ENCODE peak calls at places on chromosomes 6 and 20, in four cellular contexts. U is K562, E is HepG2, L is HCT116. N is an unnamed sample.

GRCh38 chr20:3749689-3750639 is 17.5 kb downstream of the HSPA12B start:
- DNase-seq in E (peak; percentile 56), U (peak; percentile 73), L (no peak), N (peak; percentile 98)

GRCh38 chr6:106927531-106928398 is 46.8 kb downstream of the CD24 start:
- DNase-seq in U (peak; percentile 52), L (no peak), E (peak; percentile 36), N (no peak)

GRCh38 chr6:36373368-36374009 is 14.0 kb downstream of the ETV7 start:
- DNase-seq in L (no peak), U (no peak), E (no peak), N (peak; percentile 57)

GRCh38 chr6:108365488-108365887 is 70.6 kb downstream of the AFG1L start:
- DNase-seq in L (no peak), U (no peak), E (no peak), N (no peak)

GRCh38 chr6:77455271-77455670 is 8.0 kb downstream of the HTR1B start:
- DNase-seq in U (no peak), L (no peak), E (no peak), N (no peak)

GRCh38 chr20:31602779-31603441 is 2.2 kb upstream of the ID1 start:
- DNase-seq in E (peak; percentile 66), U (no peak), L (peak; percentile 72), N (no peak)

GRCh38 chr20:64224344-64225165 is 31.0 kb upstream of the PCMTD2 start:
- DNase-seq in L (no peak), E (no peak), U (no peak), N (no peak)

GRCh38 chr20:11919046-11919445 is 1.4 kb downstream of the BTBD3 start:
- DNase-seq in E (no peak), L (no peak), U (no peak), N (no peak)

GRCh38 chr20:47785321-47785899 is at the start of gene SULF2:
- DNase-seq in L (no peak), U (no peak), E (no peak), N (peak; percentile 77)

GRCh38 chr20:32479697-32480140 is 105.4 kb downstream of the NOL4L start:
- DNase-seq in E (no peak), L (no peak), U (no peak), N (no peak)

GRCh38 chr20:52150440-52151258 is 40.9 kb downstream of the ZFP64 start:
- DNase-seq in U (peak; percentile 39), E (peak; percentile 58), L (peak; percentile 33), N (peak; percentile 65)

GRCh38 chr6:2765896-2766766 is 938 bp downstream of the WRNIP1 start:
- DNase-seq in L (no peak), U (no peak), E (no peak), N (peak; percentile 83)

GRCh38 chr20:47024461-47024937 is 129.9 kb downstream of the EYA2 start:
- DNase-seq in U (no peak), L (no peak), E (no peak), N (no peak)

GRCh38 chr6:163951990-163952389 is 537.5 kb downstream of the QKI start:
- DNase-seq in U (no peak), L (no peak), E (no peak), N (no peak)

GRCh38 chr20:48286571-48287551 is 501.6 kb upstream of the SULF2 start:
- DNase-seq in U (no peak), L (no peak), E (peak; percentile 63), N (peak; percentile 37)

GRCh38 chr6:117448732-117449131 is 23.0 kb upstream of the ROS1 start:
- DNase-seq in U (no peak), E (no peak), L (no peak), N (no peak)

GRCh38 chr6:83770910-83771309 is 62.0 kb upstream of the SNAP91 start:
- DNase-seq in U (no peak), E (no peak), L (no peak), N (no peak)

GRCh38 chr20:51985013-51985415 is 182.7 kb upstream of the SALL4 start:
- DNase-seq in L (peak; percentile 72), E (peak; percentile 54), U (no peak), N (peak; percentile 60)

GRCh38 chr6:160999508-160999907 is 7.9 kb downstream of the MAP3K4 start:
- DNase-seq in E (no peak), L (no peak), U (no peak), N (no peak)

GRCh38 chr20:41411458-41411857 is 44.8 kb upstream of the EMILIN3 start:
- DNase-seq in E (no peak), U (no peak), L (no peak), N (no peak)

GRCh38 chr6:102742033-102742432 is 1348.5 kb downstream of the GRIK2 start:
- DNase-seq in L (no peak), U (no peak), E (no peak), N (no peak)

GRCh38 chr6:157050537-157051280 is 272.6 kb downstream of the TMEM242 start:
- DNase-seq in L (no peak), E (no peak), U (no peak), N (peak; percentile 62)

GRCh38 chr6:105453968-105454367 is 51.1 kb upstream of the PREP start:
- DNase-seq in L (no peak), E (no peak), U (no peak), N (no peak)

GRCh38 chr6:158640519-158640918 is 4.0 kb downstream of the DYNLT1 start:
- DNase-seq in L (no peak), E (no peak), U (no peak), N (no peak)

GRCh38 chr20:32980131-32980941 is 23.9 kb downstream of the SUN5 start:
- DNase-seq in L (no peak), U (no peak), E (peak; percentile 48), N (no peak)

GRCh38 chr20:59007758-59008511 is 881 bp upstream of the CTSZ start:
- DNase-seq in E (no peak), L (no peak), U (no peak), N (no peak)

GRCh38 chr20:48828734-48829460 is 1.1 kb upstream of the PREX1 start:
- DNase-seq in L (no peak), U (peak; percentile 26), E (no peak), N (peak; percentile 37)

GRCh38 chr20:18412202-18412901 is 54.5 kb downstream of the DZANK1 start:
- DNase-seq in E (no peak), U (no peak), L (no peak), N (no peak)

GRCh38 chr6:44041461-44042260 is 85.6 kb downstream of the MRPL14 start:
- DNase-seq in E (no peak), U (peak; percentile 79), L (peak; percentile 84), N (no peak)

GRCh38 chr20:15708984-15709598 is 864.2 kb downstream of the KIF16B start:
- DNase-seq in U (peak; percentile 29), E (peak; percentile 52), L (no peak), N (peak; percentile 39)

GRCh38 chr6:100818066-100818465 is 63.1 kb downstream of the ASCC3 start:
- DNase-seq in U (no peak), E (no peak), L (no peak), N (no peak)

GRCh38 chr20:5833309-5833941 is 83.2 kb downstream of the SHLD1 start:
- DNase-seq in U (no peak), L (no peak), E (no peak), N (no peak)

GRCh38 chr6:166877906-166878305 is 78.4 kb downstream of the RNASET2 start:
- DNase-seq in U (no peak), L (peak; percentile 21), E (no peak), N (no peak)

GRCh38 chr20:9884061-9884460 is 45.2 kb upstream of the PAK5 start:
- DNase-seq in E (no peak), L (no peak), U (no peak), N (peak; percentile 9)

GRCh38 chr20:62170536-62170935 is 12.3 kb upstream of the MTG2 start:
- DNase-seq in L (no peak), U (no peak), E (no peak), N (no peak)

GRCh38 chr20:59349277-59349676 is 48.9 kb downstream of the EDN3 start:
- DNase-seq in L (no peak), U (no peak), E (no peak), N (no peak)

GRCh38 chr6:111411046-111411445 is 72.0 kb downstream of the REV3L start:
- DNase-seq in L (no peak), E (no peak), U (no peak), N (no peak)

GRCh38 chr6:18155864-18156396 is 708 bp downstream of the KDM1B start:
- DNase-seq in E (peak; percentile 85), U (peak; percentile 68), L (peak; percentile 80), N (peak; percentile 57)

GRCh38 chr20:53656653-53657288 is 63.1 kb upstream of the ZNF217 start:
- DNase-seq in U (no peak), L (no peak), E (no peak), N (no peak)
- TF ChIP-seq ELF1 in U (no peak), L (no peak), E (no peak), N (no peak)

GRCh38 chr6:12150812-12151432 is 138.8 kb downstream of the HIVEP1 start:
- DNase-seq in L (peak; percentile 19), U (peak; percentile 63), E (peak; percentile 38), N (peak; percentile 37)
- TF ChIP-seq ELF1 in L (no peak), U (no peak), E (no peak), N (no peak)

DNA sequence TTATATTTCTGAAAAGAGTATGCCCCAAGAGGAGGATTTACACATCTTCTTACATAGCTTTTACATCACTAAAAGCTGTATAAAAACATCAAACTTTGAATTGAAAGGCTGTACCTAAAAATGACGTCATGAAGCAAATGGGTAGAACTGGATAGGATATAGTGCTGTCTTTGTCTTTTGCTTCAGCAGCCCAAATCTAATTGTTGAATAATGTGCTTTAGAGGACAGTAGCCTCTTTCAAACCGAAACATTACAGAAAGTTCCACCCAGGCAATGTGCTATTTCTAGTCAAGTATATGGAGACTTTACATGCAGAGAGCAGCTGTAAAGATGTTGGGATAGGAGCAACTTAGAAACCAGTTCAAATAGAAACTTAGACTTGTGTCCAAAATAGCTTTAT is 51.9 kb downstream of the ADGRG6 start:
- DNase-seq in E (no peak), L (no peak), U (no peak), N (no peak)
- TF ChIP-seq ELF1 in E (no peak), L (no peak), U (no peak), N (no peak)

DNA sequence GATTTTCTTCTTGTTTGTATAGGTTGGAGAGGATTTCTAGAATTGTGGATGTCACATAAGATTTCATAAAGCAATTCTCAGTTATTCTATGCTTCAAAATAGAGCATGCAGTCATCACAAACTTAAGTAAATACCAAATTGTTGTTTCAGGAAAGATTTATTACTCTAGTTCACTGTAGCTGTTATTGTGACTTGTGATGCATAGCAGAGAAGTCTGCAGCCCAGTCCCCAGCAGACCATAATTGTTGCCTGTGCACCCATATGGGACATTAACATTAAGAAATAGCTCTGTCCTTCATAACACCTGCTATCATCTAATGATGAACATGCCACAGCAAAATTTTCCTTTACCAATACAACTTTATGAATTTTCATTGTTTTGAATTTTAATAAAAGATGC is 228.0 kb upstream of the FAM83B start:
- DNase-seq in U (no peak), E (no peak), L (no peak), N (no peak)
- TF ChIP-seq ELF1 in U (no peak), E (no peak), L (no peak), N (no peak)

GRCh38 chr6:40425192-40425919 is 161.8 kb downstream of the LRFN2 start:
- DNase-seq in E (no peak), U (no peak), L (no peak), N (peak; percentile 80)

GRCh38 chr6:40427196-40427595 is 160.0 kb downstream of the LRFN2 start:
- DNase-seq in L (no peak), U (no peak), E (no peak), N (no peak)

GRCh38 chr6:40431706-40432105 is 155.5 kb downstream of the LRFN2 start:
- DNase-seq in U (no peak), L (no peak), E (no peak), N (no peak)

GRCh38 chr6:40426341-40427066 is 160.7 kb downstream of the LRFN2 start:
- DNase-seq in L (no peak), U (no peak), E (no peak), N (no peak)
- TF ChIP-seq ELF1 in L (no peak), U (no peak), E (no peak), N (no peak)

GRCh38 chr20:50618537-50618936 is 72.8 kb downstream of the RIPOR3 start:
- DNase-seq in U (no peak), L (no peak), E (no peak), N (no peak)
- TF ChIP-seq ELF1 in U (no peak), L (no peak), E (no peak), N (no peak)

N was measured in SK-N-SH.